ENCODE peak calls at places on chromosome 19, in seven cellular contexts. One of them, this sample, is unnamed.

GRCh38 chr19:52170863-52171320 is 529 bp downstream of the ZNF836 start:
- DNase-seq in activated effector memory CD4-positive, alpha-beta T cell treated with Interleukin-2 at 50 U/mL for 16 hours: no peak
- DNase-seq in brain microvascular endothelial cell: no peak
- DNase-seq in AG10803: no peak
- DNase-seq in renal cortical epithelial cell: no peak
- DNase-seq in endothelial cell: peak
- DNase-seq in A549: no peak
- DNase-seq in this sample: no peak

GRCh38 chr19:37972803-37973202 is 65.8 kb downstream of the SIPA1L3 start:
- DNase-seq in brain microvascular endothelial cell: no peak
- DNase-seq in endothelial cell: no peak
- DNase-seq in AG10803: no peak
- DNase-seq in A549: no peak
- DNase-seq in activated effector memory CD4-positive, alpha-beta T cell treated with Interleukin-2 at 50 U/mL for 16 hours: no peak
- DNase-seq in renal cortical epithelial cell: no peak
- DNase-seq in this sample: no peak

GRCh38 chr19:11745871-11746270 is 7.1 kb upstream of the ZNF823 start:
- DNase-seq in A549: no peak
- DNase-seq in brain microvascular endothelial cell: no peak
- DNase-seq in renal cortical epithelial cell: peak
- DNase-seq in AG10803: no peak
- DNase-seq in activated effector memory CD4-positive, alpha-beta T cell treated with Interleukin-2 at 50 U/mL for 16 hours: no peak
- DNase-seq in endothelial cell: no peak
- DNase-seq in this sample: no peak

GRCh38 chr19:13040916-13041292 is 45.6 kb downstream of the NFIX start:
- DNase-seq in activated effector memory CD4-positive, alpha-beta T cell treated with Interleukin-2 at 50 U/mL for 16 hours: no peak
- DNase-seq in endothelial cell: no peak
- DNase-seq in AG10803: no peak
- DNase-seq in brain microvascular endothelial cell: no peak
- DNase-seq in renal cortical epithelial cell: no peak
- DNase-seq in A549: no peak
- DNase-seq in this sample: no peak

GRCh38 chr19:7477758-7478157 is 11.1 kb downstream of the PEX11G start:
- DNase-seq in renal cortical epithelial cell: no peak
- DNase-seq in activated effector memory CD4-positive, alpha-beta T cell treated with Interleukin-2 at 50 U/mL for 16 hours: no peak
- DNase-seq in endothelial cell: no peak
- DNase-seq in brain microvascular endothelial cell: no peak
- DNase-seq in AG10803: no peak
- DNase-seq in A549: no peak
- DNase-seq in this sample: no peak

GRCh38 chr19:19459099-19459498 is 53.6 kb downstream of the GATAD2A start:
- DNase-seq in renal cortical epithelial cell: peak
- DNase-seq in activated effector memory CD4-positive, alpha-beta T cell treated with Interleukin-2 at 50 U/mL for 16 hours: no peak
- DNase-seq in A549: no peak
- DNase-seq in AG10803: peak
- DNase-seq in brain microvascular endothelial cell: no peak
- DNase-seq in endothelial cell: no peak
- DNase-seq in this sample: no peak

GRCh38 chr19:13717194-13717643 is 47.1 kb upstream of the MRI1 start:
- DNase-seq in renal cortical epithelial cell: no peak
- DNase-seq in A549: no peak
- DNase-seq in endothelial cell: no peak
- DNase-seq in AG10803: no peak
- DNase-seq in activated effector memory CD4-positive, alpha-beta T cell treated with Interleukin-2 at 50 U/mL for 16 hours: no peak
- DNase-seq in brain microvascular endothelial cell: no peak
- DNase-seq in this sample: peak

GRCh38 chr19:45556835-45557234 is 27.8 kb downstream of the OPA3 start:
- DNase-seq in activated effector memory CD4-positive, alpha-beta T cell treated with Interleukin-2 at 50 U/mL for 16 hours: no peak
- DNase-seq in renal cortical epithelial cell: no peak
- DNase-seq in endothelial cell: no peak
- DNase-seq in AG10803: no peak
- DNase-seq in brain microvascular endothelial cell: no peak
- DNase-seq in A549: no peak
- DNase-seq in this sample: no peak

GRCh38 chr19:48274173-48274572 is 4.3 kb downstream of the ZNF114 start:
- DNase-seq in A549: no peak
- DNase-seq in AG10803: no peak
- DNase-seq in endothelial cell: no peak
- DNase-seq in renal cortical epithelial cell: no peak
- DNase-seq in activated effector memory CD4-positive, alpha-beta T cell treated with Interleukin-2 at 50 U/mL for 16 hours: no peak
- DNase-seq in brain microvascular endothelial cell: no peak
- DNase-seq in this sample: no peak

GRCh38 chr19:51824603-51825002 is 29.6 kb downstream of the FPR3 start:
- DNase-seq in AG10803: no peak
- DNase-seq in A549: no peak
- DNase-seq in activated effector memory CD4-positive, alpha-beta T cell treated with Interleukin-2 at 50 U/mL for 16 hours: no peak
- DNase-seq in brain microvascular endothelial cell: no peak
- DNase-seq in endothelial cell: no peak
- DNase-seq in renal cortical epithelial cell: no peak
- DNase-seq in this sample: no peak

GRCh38 chr19:42253245-42254082 is 1.5 kb downstream of the ERF start:
- DNase-seq in renal cortical epithelial cell: no peak
- DNase-seq in activated effector memory CD4-positive, alpha-beta T cell treated with Interleukin-2 at 50 U/mL for 16 hours: peak
- DNase-seq in AG10803: peak
- DNase-seq in endothelial cell: peak
- DNase-seq in A549: peak
- DNase-seq in brain microvascular endothelial cell: no peak
- DNase-seq in this sample: no peak

GRCh38 chr19:3576696-3577443 is 4.1 kb downstream of the HMG20B start:
- DNase-seq in A549: no peak
- DNase-seq in renal cortical epithelial cell: no peak
- DNase-seq in AG10803: peak
- DNase-seq in brain microvascular endothelial cell: no peak
- DNase-seq in endothelial cell: peak
- DNase-seq in activated effector memory CD4-positive, alpha-beta T cell treated with Interleukin-2 at 50 U/mL for 16 hours: no peak
- DNase-seq in this sample: no peak

GRCh38 chr19:55688422-55689218 is 13.6 kb downstream of the EPN1 start:
- DNase-seq in endothelial cell: no peak
- DNase-seq in A549: no peak
- DNase-seq in brain microvascular endothelial cell: no peak
- DNase-seq in renal cortical epithelial cell: no peak
- DNase-seq in AG10803: no peak
- DNase-seq in activated effector memory CD4-positive, alpha-beta T cell treated with Interleukin-2 at 50 U/mL for 16 hours: no peak
- DNase-seq in this sample: no peak

GRCh38 chr19:4597975-4598671 is 38.6 kb upstream of the SEMA6B start:
- DNase-seq in A549: peak
- DNase-seq in AG10803: no peak
- DNase-seq in endothelial cell: peak
- DNase-seq in activated effector memory CD4-positive, alpha-beta T cell treated with Interleukin-2 at 50 U/mL for 16 hours: no peak
- DNase-seq in brain microvascular endothelial cell: peak
- DNase-seq in renal cortical epithelial cell: no peak
- DNase-seq in this sample: no peak

GRCh38 chr19:17829855-17830566 is 8.7 kb upstream of the INSL3 start:
- DNase-seq in endothelial cell: peak
- DNase-seq in activated effector memory CD4-positive, alpha-beta T cell treated with Interleukin-2 at 50 U/mL for 16 hours: no peak
- DNase-seq in AG10803: peak
- DNase-seq in renal cortical epithelial cell: peak
- DNase-seq in brain microvascular endothelial cell: peak
- DNase-seq in A549: peak
- DNase-seq in this sample: no peak

GRCh38 chr19:38654478-38655079 is 7.1 kb downstream of the ACTN4 start:
- DNase-seq in A549: no peak
- DNase-seq in brain microvascular endothelial cell: no peak
- DNase-seq in activated effector memory CD4-positive, alpha-beta T cell treated with Interleukin-2 at 50 U/mL for 16 hours: no peak
- DNase-seq in renal cortical epithelial cell: peak
- DNase-seq in endothelial cell: peak
- DNase-seq in AG10803: no peak
- DNase-seq in this sample: no peak

GRCh38 chr19:4018775-4019504 is 11.4 kb downstream of the PIAS4 start:
- DNase-seq in activated effector memory CD4-positive, alpha-beta T cell treated with Interleukin-2 at 50 U/mL for 16 hours: no peak
- DNase-seq in AG10803: no peak
- DNase-seq in endothelial cell: no peak
- DNase-seq in brain microvascular endothelial cell: no peak
- DNase-seq in A549: no peak
- DNase-seq in renal cortical epithelial cell: no peak
- DNase-seq in this sample: no peak

GRCh38 chr19:38266070-38266469 is 1.7 kb downstream of the SPINT2 start:
- DNase-seq in renal cortical epithelial cell: no peak
- DNase-seq in activated effector memory CD4-positive, alpha-beta T cell treated with Interleukin-2 at 50 U/mL for 16 hours: no peak
- DNase-seq in A549: no peak
- DNase-seq in endothelial cell: no peak
- DNase-seq in AG10803: no peak
- DNase-seq in brain microvascular endothelial cell: no peak
- DNase-seq in this sample: no peak

GRCh38 chr19:28406966-28407365 is 806.0 kb downstream of the UQCRFS1 start:
- DNase-seq in brain microvascular endothelial cell: no peak
- DNase-seq in renal cortical epithelial cell: no peak
- DNase-seq in A549: no peak
- DNase-seq in endothelial cell: no peak
- DNase-seq in AG10803: no peak
- DNase-seq in activated effector memory CD4-positive, alpha-beta T cell treated with Interleukin-2 at 50 U/mL for 16 hours: no peak
- DNase-seq in this sample: no peak

GRCh38 chr19:4089946-4090345 is 23.2 kb upstream of the ZBTB7A start:
- DNase-seq in A549: no peak
- DNase-seq in endothelial cell: no peak
- DNase-seq in AG10803: no peak
- DNase-seq in brain microvascular endothelial cell: no peak
- DNase-seq in renal cortical epithelial cell: no peak
- DNase-seq in activated effector memory CD4-positive, alpha-beta T cell treated with Interleukin-2 at 50 U/mL for 16 hours: no peak
- DNase-seq in this sample: no peak

GRCh38 chr19:56667311-56667870 is 4.2 kb downstream of the ZNF835 start:
- DNase-seq in activated effector memory CD4-positive, alpha-beta T cell treated with Interleukin-2 at 50 U/mL for 16 hours: no peak
- DNase-seq in A549: no peak
- DNase-seq in brain microvascular endothelial cell: no peak
- DNase-seq in renal cortical epithelial cell: no peak
- DNase-seq in AG10803: no peak
- DNase-seq in endothelial cell: no peak
- DNase-seq in this sample: no peak

GRCh38 chr19:9467161-9467560 is 31.3 kb downstream of the ZNF560 start:
- DNase-seq in renal cortical epithelial cell: no peak
- DNase-seq in A549: no peak
- DNase-seq in activated effector memory CD4-positive, alpha-beta T cell treated with Interleukin-2 at 50 U/mL for 16 hours: no peak
- DNase-seq in endothelial cell: no peak
- DNase-seq in brain microvascular endothelial cell: no peak
- DNase-seq in AG10803: no peak
- DNase-seq in this sample: no peak

GRCh38 chr19:1460033-1460995 is 10.4 kb downstream of the APC2 start:
- DNase-seq in A549: no peak
- DNase-seq in activated effector memory CD4-positive, alpha-beta T cell treated with Interleukin-2 at 50 U/mL for 16 hours: no peak
- DNase-seq in endothelial cell: no peak
- DNase-seq in AG10803: no peak
- DNase-seq in brain microvascular endothelial cell: no peak
- DNase-seq in renal cortical epithelial cell: no peak
- DNase-seq in this sample: no peak

GRCh38 chr19:13066231-13066630 is 36.4 kb downstream of the LYL1 start:
- DNase-seq in endothelial cell: no peak
- DNase-seq in AG10803: no peak
- DNase-seq in activated effector memory CD4-positive, alpha-beta T cell treated with Interleukin-2 at 50 U/mL for 16 hours: no peak
- DNase-seq in brain microvascular endothelial cell: no peak
- DNase-seq in A549: no peak
- DNase-seq in renal cortical epithelial cell: no peak
- DNase-seq in this sample: no peak

GRCh38 chr19:55173186-55173716 is 6.8 kb upstream of the DNAAF3 start:
- DNase-seq in brain microvascular endothelial cell: no peak
- DNase-seq in activated effector memory CD4-positive, alpha-beta T cell treated with Interleukin-2 at 50 U/mL for 16 hours: no peak
- DNase-seq in endothelial cell: no peak
- DNase-seq in A549: no peak
- DNase-seq in AG10803: no peak
- DNase-seq in renal cortical epithelial cell: no peak
- DNase-seq in this sample: no peak

GRCh38 chr19:45929247-45929646 is 14.7 kb upstream of the NANOS2 start:
- DNase-seq in endothelial cell: no peak
- DNase-seq in brain microvascular endothelial cell: no peak
- DNase-seq in AG10803: no peak
- DNase-seq in renal cortical epithelial cell: no peak
- DNase-seq in activated effector memory CD4-positive, alpha-beta T cell treated with Interleukin-2 at 50 U/mL for 16 hours: no peak
- DNase-seq in A549: no peak
- DNase-seq in this sample: no peak

GRCh38 chr19:16074488-16075365 is 1.6 kb upstream of the TPM4 start:
- DNase-seq in A549: no peak
- DNase-seq in endothelial cell: no peak
- DNase-seq in activated effector memory CD4-positive, alpha-beta T cell treated with Interleukin-2 at 50 U/mL for 16 hours: no peak
- DNase-seq in renal cortical epithelial cell: no peak
- DNase-seq in AG10803: no peak
- DNase-seq in brain microvascular endothelial cell: no peak
- DNase-seq in this sample: no peak

GRCh38 chr19:57435062-57435978 is at the start of gene ZNF749:
- DNase-seq in renal cortical epithelial cell: peak
- DNase-seq in endothelial cell: peak
- DNase-seq in AG10803: peak
- DNase-seq in A549: peak
- DNase-seq in activated effector memory CD4-positive, alpha-beta T cell treated with Interleukin-2 at 50 U/mL for 16 hours: peak
- DNase-seq in brain microvascular endothelial cell: peak
- DNase-seq in this sample: peak

GRCh38 chr19:1223018-1223855 is 14.6 kb downstream of the CBARP start:
- DNase-seq in A549: no peak
- DNase-seq in renal cortical epithelial cell: no peak
- DNase-seq in brain microvascular endothelial cell: no peak
- DNase-seq in endothelial cell: no peak
- DNase-seq in activated effector memory CD4-positive, alpha-beta T cell treated with Interleukin-2 at 50 U/mL for 16 hours: no peak
- DNase-seq in AG10803: peak
- DNase-seq in this sample: no peak

GRCh38 chr19:35755550-35756371 is 1.1 kb downstream of the HSPB6 start:
- DNase-seq in activated effector memory CD4-positive, alpha-beta T cell treated with Interleukin-2 at 50 U/mL for 16 hours: peak
- DNase-seq in AG10803: peak
- DNase-seq in A549: no peak
- DNase-seq in brain microvascular endothelial cell: peak
- DNase-seq in renal cortical epithelial cell: no peak
- DNase-seq in endothelial cell: no peak
- DNase-seq in this sample: no peak

GRCh38 chr19:48798937-48799336 is 11.9 kb downstream of the BCAT2 start:
- DNase-seq in endothelial cell: no peak
- DNase-seq in brain microvascular endothelial cell: peak
- DNase-seq in A549: no peak
- DNase-seq in AG10803: peak
- DNase-seq in activated effector memory CD4-positive, alpha-beta T cell treated with Interleukin-2 at 50 U/mL for 16 hours: no peak
- DNase-seq in renal cortical epithelial cell: no peak
- DNase-seq in this sample: no peak

GRCh38 chr19:29936409-29936808 is 5.6 kb upstream of the URI1 start:
- DNase-seq in activated effector memory CD4-positive, alpha-beta T cell treated with Interleukin-2 at 50 U/mL for 16 hours: no peak
- DNase-seq in AG10803: no peak
- DNase-seq in renal cortical epithelial cell: no peak
- DNase-seq in A549: no peak
- DNase-seq in brain microvascular endothelial cell: no peak
- DNase-seq in endothelial cell: no peak
- DNase-seq in this sample: no peak

GRCh38 chr19:10112037-10112751 is 701 bp downstream of the P2RY11 start:
- DNase-seq in endothelial cell: no peak
- DNase-seq in renal cortical epithelial cell: no peak
- DNase-seq in A549: no peak
- DNase-seq in brain microvascular endothelial cell: no peak
- DNase-seq in activated effector memory CD4-positive, alpha-beta T cell treated with Interleukin-2 at 50 U/mL for 16 hours: peak
- DNase-seq in AG10803: peak
- DNase-seq in this sample: no peak

GRCh38 chr19:48513289-48514122 is 1.9 kb upstream of the LMTK3 start:
- DNase-seq in brain microvascular endothelial cell: peak
- DNase-seq in activated effector memory CD4-positive, alpha-beta T cell treated with Interleukin-2 at 50 U/mL for 16 hours: peak
- DNase-seq in A549: peak
- DNase-seq in AG10803: peak
- DNase-seq in renal cortical epithelial cell: peak
- DNase-seq in endothelial cell: peak
- DNase-seq in this sample: no peak

GRCh38 chr19:19510432-19510831 is 4.9 kb downstream of the TSSK6 start:
- DNase-seq in endothelial cell: no peak
- DNase-seq in activated effector memory CD4-positive, alpha-beta T cell treated with Interleukin-2 at 50 U/mL for 16 hours: no peak
- DNase-seq in AG10803: peak
- DNase-seq in brain microvascular endothelial cell: no peak
- DNase-seq in renal cortical epithelial cell: peak
- DNase-seq in A549: no peak
- DNase-seq in this sample: no peak

GRCh38 chr19:34298891-34299510 is 44.6 kb downstream of the GARRE1 start:
- DNase-seq in brain microvascular endothelial cell: no peak
- DNase-seq in A549: no peak
- DNase-seq in endothelial cell: no peak
- DNase-seq in renal cortical epithelial cell: no peak
- DNase-seq in AG10803: no peak
- DNase-seq in activated effector memory CD4-positive, alpha-beta T cell treated with Interleukin-2 at 50 U/mL for 16 hours: no peak
- DNase-seq in this sample: no peak

GRCh38 chr19:55646889-55647731 is 902 bp upstream of the CCDC106 start:
- DNase-seq in A549: no peak
- DNase-seq in brain microvascular endothelial cell: no peak
- DNase-seq in endothelial cell: no peak
- DNase-seq in activated effector memory CD4-positive, alpha-beta T cell treated with Interleukin-2 at 50 U/mL for 16 hours: no peak
- DNase-seq in renal cortical epithelial cell: no peak
- DNase-seq in AG10803: no peak
- DNase-seq in this sample: no peak

GRCh38 chr19:50794074-50794777 is 4.0 kb downstream of the ACP4 start:
- DNase-seq in brain microvascular endothelial cell: no peak
- DNase-seq in endothelial cell: no peak
- DNase-seq in AG10803: no peak
- DNase-seq in A549: peak
- DNase-seq in activated effector memory CD4-positive, alpha-beta T cell treated with Interleukin-2 at 50 U/mL for 16 hours: no peak
- DNase-seq in renal cortical epithelial cell: no peak
- DNase-seq in this sample: no peak